ENCODE peak calls at places on chromosomes 1 and 21, in eight cellular contexts. One of them, this sample, is unnamed.

GRCh38 chr1:233569636-233570035 is 44.3 kb upstream of the KCNK1 start:
- DNase-seq in SHP77: no peak
- DNase-seq in activated naive CD8-positive, alpha-beta T cell treated with anti-CD3 and anti-CD28 coated beads for 36 hours: no peak
- DNase-seq in mucosa of descending colon: no peak
- DNase-seq in HTR-8/SVneo: no peak
- DNase-seq in naive thymus-derived CD4-positive, alpha-beta T cell: no peak
- DNase-seq in heart right ventricle: no peak
- DNase-seq in lower leg skin: no peak
- DNase-seq in this sample: no peak

GRCh38 chr21:20249401-20249800 is 748.8 kb upstream of the NCAM2 start:
- DNase-seq in SHP77: no peak
- DNase-seq in activated naive CD8-positive, alpha-beta T cell treated with anti-CD3 and anti-CD28 coated beads for 36 hours: no peak
- DNase-seq in mucosa of descending colon: no peak
- DNase-seq in HTR-8/SVneo: no peak
- DNase-seq in naive thymus-derived CD4-positive, alpha-beta T cell: no peak
- DNase-seq in heart right ventricle: no peak
- DNase-seq in lower leg skin: no peak
- DNase-seq in this sample: no peak

GRCh38 chr21:46117586-46118304 is 19.8 kb downstream of the COL6A2 start:
- DNase-seq in SHP77: no peak
- DNase-seq in activated naive CD8-positive, alpha-beta T cell treated with anti-CD3 and anti-CD28 coated beads for 36 hours: no peak
- DNase-seq in mucosa of descending colon: no peak
- DNase-seq in HTR-8/SVneo: no peak
- DNase-seq in naive thymus-derived CD4-positive, alpha-beta T cell: peak; percentile 10
- DNase-seq in heart right ventricle: peak; percentile 9
- DNase-seq in lower leg skin: no peak
- DNase-seq in this sample: peak; percentile 43

GRCh38 chr1:172742599-172743500 is 83.9 kb downstream of the FASLG start:
- DNase-seq in SHP77: no peak
- DNase-seq in activated naive CD8-positive, alpha-beta T cell treated with anti-CD3 and anti-CD28 coated beads for 36 hours: no peak
- DNase-seq in mucosa of descending colon: no peak
- DNase-seq in HTR-8/SVneo: no peak
- DNase-seq in naive thymus-derived CD4-positive, alpha-beta T cell: no peak
- DNase-seq in heart right ventricle: no peak
- DNase-seq in lower leg skin: no peak
- DNase-seq in this sample: no peak

GRCh38 chr1:11790101-11790879 is 15.5 kb downstream of the MTHFR start:
- DNase-seq in SHP77: no peak
- DNase-seq in activated naive CD8-positive, alpha-beta T cell treated with anti-CD3 and anti-CD28 coated beads for 36 hours: no peak
- DNase-seq in mucosa of descending colon: no peak
- DNase-seq in HTR-8/SVneo: no peak
- DNase-seq in naive thymus-derived CD4-positive, alpha-beta T cell: no peak
- DNase-seq in heart right ventricle: no peak
- DNase-seq in lower leg skin: no peak
- DNase-seq in this sample: no peak

GRCh38 chr1:243236604-243237252 is 18.4 kb downstream of the CEP170 start:
- DNase-seq in SHP77: no peak
- DNase-seq in activated naive CD8-positive, alpha-beta T cell treated with anti-CD3 and anti-CD28 coated beads for 36 hours: no peak
- DNase-seq in mucosa of descending colon: no peak
- DNase-seq in HTR-8/SVneo: no peak
- DNase-seq in naive thymus-derived CD4-positive, alpha-beta T cell: no peak
- DNase-seq in heart right ventricle: no peak
- DNase-seq in lower leg skin: no peak
- DNase-seq in this sample: no peak

GRCh38 chr1:9589719-9590157 is 1.0 kb downstream of the TMEM201 start:
- DNase-seq in SHP77: no peak
- DNase-seq in activated naive CD8-positive, alpha-beta T cell treated with anti-CD3 and anti-CD28 coated beads for 36 hours: no peak
- DNase-seq in mucosa of descending colon: no peak
- DNase-seq in HTR-8/SVneo: no peak
- DNase-seq in naive thymus-derived CD4-positive, alpha-beta T cell: no peak
- DNase-seq in heart right ventricle: no peak
- DNase-seq in lower leg skin: no peak
- DNase-seq in this sample: peak; percentile 40

GRCh38 chr1:26089125-26089524 is 21.7 kb upstream of the TRIM63 start:
- DNase-seq in SHP77: no peak
- DNase-seq in activated naive CD8-positive, alpha-beta T cell treated with anti-CD3 and anti-CD28 coated beads for 36 hours: no peak
- DNase-seq in mucosa of descending colon: no peak
- DNase-seq in HTR-8/SVneo: no peak
- DNase-seq in naive thymus-derived CD4-positive, alpha-beta T cell: no peak
- DNase-seq in heart right ventricle: no peak
- DNase-seq in lower leg skin: no peak
- DNase-seq in this sample: no peak

GRCh38 chr1:150110066-150110465 is 39.6 kb upstream of the PLEKHO1 start:
- DNase-seq in SHP77: no peak
- DNase-seq in activated naive CD8-positive, alpha-beta T cell treated with anti-CD3 and anti-CD28 coated beads for 36 hours: no peak
- DNase-seq in mucosa of descending colon: no peak
- DNase-seq in HTR-8/SVneo: no peak
- DNase-seq in naive thymus-derived CD4-positive, alpha-beta T cell: no peak
- DNase-seq in heart right ventricle: no peak
- DNase-seq in lower leg skin: no peak
- DNase-seq in this sample: no peak

GRCh38 chr1:150549496-150550221 is 451 bp downstream of the ADAMTSL4 start:
- DNase-seq in SHP77: no peak
- DNase-seq in activated naive CD8-positive, alpha-beta T cell treated with anti-CD3 and anti-CD28 coated beads for 36 hours: no peak
- DNase-seq in mucosa of descending colon: no peak
- DNase-seq in HTR-8/SVneo: no peak
- DNase-seq in naive thymus-derived CD4-positive, alpha-beta T cell: no peak
- DNase-seq in heart right ventricle: no peak
- DNase-seq in lower leg skin: no peak
- DNase-seq in this sample: no peak

GRCh38 chr1:8677782-8678181 is 139.7 kb downstream of the RERE start:
- DNase-seq in SHP77: no peak
- DNase-seq in activated naive CD8-positive, alpha-beta T cell treated with anti-CD3 and anti-CD28 coated beads for 36 hours: no peak
- DNase-seq in mucosa of descending colon: no peak
- DNase-seq in HTR-8/SVneo: no peak
- DNase-seq in naive thymus-derived CD4-positive, alpha-beta T cell: no peak
- DNase-seq in heart right ventricle: no peak
- DNase-seq in lower leg skin: no peak
- DNase-seq in this sample: no peak

GRCh38 chr1:26289158-26290059 is 9.5 kb downstream of the SH3BGRL3 start:
- DNase-seq in SHP77: no peak
- DNase-seq in activated naive CD8-positive, alpha-beta T cell treated with anti-CD3 and anti-CD28 coated beads for 36 hours: peak; percentile 62
- DNase-seq in mucosa of descending colon: peak; percentile 24
- DNase-seq in HTR-8/SVneo: no peak
- DNase-seq in naive thymus-derived CD4-positive, alpha-beta T cell: no peak
- DNase-seq in heart right ventricle: no peak
- DNase-seq in lower leg skin: no peak
- DNase-seq in this sample: no peak

GRCh38 chr1:85661767-85662166 is 46.5 kb downstream of the ZNHIT6 start:
- DNase-seq in SHP77: no peak
- DNase-seq in activated naive CD8-positive, alpha-beta T cell treated with anti-CD3 and anti-CD28 coated beads for 36 hours: no peak
- DNase-seq in mucosa of descending colon: no peak
- DNase-seq in HTR-8/SVneo: no peak
- DNase-seq in naive thymus-derived CD4-positive, alpha-beta T cell: no peak
- DNase-seq in heart right ventricle: no peak
- DNase-seq in lower leg skin: no peak
- DNase-seq in this sample: no peak

GRCh38 chr1:7521803-7522202 is 249.3 kb upstream of the VAMP3 start:
- DNase-seq in SHP77: no peak
- DNase-seq in activated naive CD8-positive, alpha-beta T cell treated with anti-CD3 and anti-CD28 coated beads for 36 hours: no peak
- DNase-seq in mucosa of descending colon: no peak
- DNase-seq in HTR-8/SVneo: no peak
- DNase-seq in naive thymus-derived CD4-positive, alpha-beta T cell: no peak
- DNase-seq in heart right ventricle: no peak
- DNase-seq in lower leg skin: no peak
- DNase-seq in this sample: no peak

GRCh38 chr1:77983997-77984355 is 5.1 kb upstream of the FUBP1 start:
- DNase-seq in SHP77: no peak
- DNase-seq in activated naive CD8-positive, alpha-beta T cell treated with anti-CD3 and anti-CD28 coated beads for 36 hours: no peak
- DNase-seq in mucosa of descending colon: no peak
- DNase-seq in HTR-8/SVneo: no peak
- DNase-seq in naive thymus-derived CD4-positive, alpha-beta T cell: no peak
- DNase-seq in heart right ventricle: no peak
- DNase-seq in lower leg skin: no peak
- DNase-seq in this sample: no peak

GRCh38 chr1:214419650-214420049 is 131.8 kb downstream of the PTPN14 start:
- DNase-seq in SHP77: no peak
- DNase-seq in activated naive CD8-positive, alpha-beta T cell treated with anti-CD3 and anti-CD28 coated beads for 36 hours: no peak
- DNase-seq in mucosa of descending colon: no peak
- DNase-seq in HTR-8/SVneo: no peak
- DNase-seq in naive thymus-derived CD4-positive, alpha-beta T cell: no peak
- DNase-seq in heart right ventricle: no peak
- DNase-seq in lower leg skin: no peak
- DNase-seq in this sample: peak; percentile 57

GRCh38 chr1:232186936-232187335 is 443.0 kb downstream of the SIPA1L2 start:
- DNase-seq in SHP77: no peak
- DNase-seq in activated naive CD8-positive, alpha-beta T cell treated with anti-CD3 and anti-CD28 coated beads for 36 hours: no peak
- DNase-seq in mucosa of descending colon: no peak
- DNase-seq in HTR-8/SVneo: peak; percentile 60
- DNase-seq in naive thymus-derived CD4-positive, alpha-beta T cell: no peak
- DNase-seq in heart right ventricle: no peak
- DNase-seq in lower leg skin: no peak
- DNase-seq in this sample: peak; percentile 16

GRCh38 chr1:25502957-25503356 is 40.4 kb upstream of the LDLRAP1 start:
- DNase-seq in SHP77: no peak
- DNase-seq in activated naive CD8-positive, alpha-beta T cell treated with anti-CD3 and anti-CD28 coated beads for 36 hours: no peak
- DNase-seq in mucosa of descending colon: no peak
- DNase-seq in HTR-8/SVneo: peak; percentile 33
- DNase-seq in naive thymus-derived CD4-positive, alpha-beta T cell: no peak
- DNase-seq in heart right ventricle: no peak
- DNase-seq in lower leg skin: no peak
- DNase-seq in this sample: peak; percentile 49

GRCh38 chr1:22024485-22025367 is 23.3 kb downstream of the CELA3A start:
- DNase-seq in SHP77: peak; percentile 89
- DNase-seq in activated naive CD8-positive, alpha-beta T cell treated with anti-CD3 and anti-CD28 coated beads for 36 hours: peak; percentile 84
- DNase-seq in mucosa of descending colon: peak; percentile 64
- DNase-seq in HTR-8/SVneo: peak; percentile 50
- DNase-seq in naive thymus-derived CD4-positive, alpha-beta T cell: peak; percentile 65
- DNase-seq in heart right ventricle: peak; percentile 46
- DNase-seq in lower leg skin: peak; percentile 51
- DNase-seq in this sample: peak; percentile 88

GRCh38 chr21:45270306-45270821 is 17.3 kb downstream of the POFUT2 start:
- DNase-seq in SHP77: peak; percentile 32
- DNase-seq in activated naive CD8-positive, alpha-beta T cell treated with anti-CD3 and anti-CD28 coated beads for 36 hours: no peak
- DNase-seq in mucosa of descending colon: no peak
- DNase-seq in HTR-8/SVneo: no peak
- DNase-seq in naive thymus-derived CD4-positive, alpha-beta T cell: no peak
- DNase-seq in heart right ventricle: no peak
- DNase-seq in lower leg skin: no peak
- DNase-seq in this sample: no peak

GRCh38 chr1:200795151-200795550 is 56.5 kb downstream of the CAMSAP2 start:
- DNase-seq in SHP77: no peak
- DNase-seq in activated naive CD8-positive, alpha-beta T cell treated with anti-CD3 and anti-CD28 coated beads for 36 hours: no peak
- DNase-seq in mucosa of descending colon: no peak
- DNase-seq in HTR-8/SVneo: no peak
- DNase-seq in naive thymus-derived CD4-positive, alpha-beta T cell: no peak
- DNase-seq in heart right ventricle: no peak
- DNase-seq in lower leg skin: no peak
- DNase-seq in this sample: no peak

GRCh38 chr1:22652881-22653316 is at the start of gene C1QB:
- DNase-seq in SHP77: no peak
- DNase-seq in activated naive CD8-positive, alpha-beta T cell treated with anti-CD3 and anti-CD28 coated beads for 36 hours: no peak
- DNase-seq in mucosa of descending colon: no peak
- DNase-seq in HTR-8/SVneo: no peak
- DNase-seq in naive thymus-derived CD4-positive, alpha-beta T cell: no peak
- DNase-seq in heart right ventricle: peak; percentile 53
- DNase-seq in lower leg skin: peak; percentile 58
- DNase-seq in this sample: no peak